ENCODE peak calls at places on chromosomes 3 and 15, in eight cellular contexts. D, T, U, X, Z, B, Y and C are unnamed samples.

GRCh38 chr15:39466428-39466827 is 114.5 kb upstream of the THBS1 start:
- DNase-seq in Y (no peak), B (no peak), D (no peak), T (peak; percentile 38), U (no peak), Z (no peak), X (no peak), C (no peak)

GRCh38 chr15:82108489-82109078 is 62.8 kb upstream of the MEX3B start:
- DNase-seq in T (peak; percentile 85), B (peak; percentile 57), Z (peak; percentile 74), D (peak; percentile 63), Y (peak; percentile 63), U (peak; percentile 82), X (peak; percentile 66), C (peak; percentile 48)

GRCh38 chr3:46097691-46098241 is 70.5 kb upstream of the XCR1 start:
- DNase-seq in Z (no peak), D (peak; percentile 76), Y (peak; percentile 77), B (no peak), T (no peak), U (no peak), X (peak; percentile 54), C (no peak)

GRCh38 chr3:149384911-149385321 is 7.5 kb upstream of the TM4SF1 start:
- DNase-seq in D (peak; percentile 85), X (no peak), Z (no peak), B (no peak), Y (no peak), T (no peak), U (no peak), C (no peak)

GRCh38 chr3:179421500-179421899 is 29.8 kb downstream of the GNB4 start:
- DNase-seq in U (peak; percentile 17), Y (peak; percentile 25), B (no peak), T (no peak), Z (no peak), D (peak; percentile 68), X (no peak), C (no peak)

GRCh38 chr3:88031543-88032148 is 27.2 kb downstream of the CGGBP1 start:
- DNase-seq in X (no peak), U (no peak), D (peak; percentile 39), B (no peak), Y (peak; percentile 53), T (no peak), Z (peak; percentile 42), C (no peak)

GRCh38 chr3:139434764-139435291 is 41.5 kb downstream of the RBP2 start:
- DNase-seq in T (peak; percentile 27), Y (no peak), X (no peak), D (peak; percentile 82), U (peak; percentile 61), B (no peak), Z (no peak), C (no peak)

GRCh38 chr3:170869645-170870593 is at the start of gene RPL22L1:
- DNase-seq in T (peak; percentile 96), B (peak; percentile 86), D (peak; percentile 97), Z (peak; percentile 86), X (peak; percentile 94), U (peak; percentile 97), Y (peak; percentile 99), C (peak; percentile 89)

GRCh38 chr3:41769106-41769505 is 192.8 kb downstream of the ULK4 start:
- DNase-seq in B (no peak), Z (no peak), D (no peak), Y (no peak), X (no peak), T (no peak), U (no peak), C (no peak)

GRCh38 chr15:78212546-78213424 is 21.6 kb downstream of the ACSBG1 start:
- DNase-seq in B (no peak), T (peak; percentile 81), U (peak; percentile 88), D (peak; percentile 63), X (no peak), Z (no peak), Y (no peak), C (no peak)

GRCh38 chr3:125300416-125300815 is 74.7 kb downstream of the ZNF148 start:
- DNase-seq in D (peak; percentile 41), Y (no peak), Z (no peak), U (no peak), X (no peak), B (no peak), T (no peak), C (no peak)

GRCh38 chr3:24088782-24089181 is 143.7 kb downstream of the NR1D2 start:
- DNase-seq in Z (peak; percentile 37), T (no peak), U (no peak), Y (peak; percentile 10), D (peak; percentile 58), X (no peak), B (no peak), C (no peak)

GRCh38 chr3:102017784-102018183 is 168.5 kb downstream of the NFKBIZ start:
- DNase-seq in T (no peak), U (no peak), D (no peak), X (no peak), Y (peak; percentile 30), Z (no peak), B (no peak), C (no peak)

GRCh38 chr15:96703794-96704550 is 373.5 kb downstream of the NR2F2 start:
- DNase-seq in U (no peak), T (no peak), X (no peak), B (no peak), Y (no peak), Z (no peak), D (no peak), C (no peak)

GRCh38 chr15:99197861-99198260 is 51.5 kb downstream of the TTC23 start:
- DNase-seq in X (no peak), T (no peak), Y (no peak), D (no peak), Z (no peak), B (no peak), U (no peak), C (no peak)

GRCh38 chr15:62624541-62625399 is 417.8 kb upstream of the TPM1 start:
- DNase-seq in U (no peak), X (peak; percentile 4), D (peak; percentile 50), Z (no peak), Y (peak; percentile 58), B (no peak), T (no peak), C (no peak)

GRCh38 chr15:73985101-73985873 is 6.8 kb downstream of the STOML1 start:
- DNase-seq in T (peak; percentile 48), U (no peak), X (no peak), B (no peak), Y (no peak), Z (no peak), D (peak; percentile 32), C (no peak)